ENCODE peak calls at places on chromosomes 11 and 22, in four cellular contexts. J, O, G and U are unnamed samples.

GRCh38 chr11:44226472-44226871 is 83.5 kb downstream of the ALX4 start:
- DNase-seq in J (no peak), O (no peak), G (no peak), U (no peak)

GRCh38 chr11:48078661-48079060 is 98.3 kb downstream of the PTPRJ start:
- DNase-seq in J (no peak), O (peak; percentile 19), G (no peak), U (no peak)

GRCh38 chr11:2578006-2578933 is 121.5 kb downstream of the KCNQ1OT1 start:
- DNase-seq in J (no peak), O (no peak), G (no peak), U (no peak)

GRCh38 chr22:23269441-23270211 is 89.3 kb downstream of the BCR start:
- DNase-seq in J (no peak), O (no peak), G (no peak), U (no peak)

GRCh38 chr22:45208993-45209838 is 31.5 kb downstream of the KIAA0930 start:
- DNase-seq in J (no peak), O (peak; percentile 91), G (no peak), U (no peak)

GRCh38 chr11:108559340-108559739 is 34.2 kb downstream of the EXPH5 start:
- DNase-seq in J (no peak), O (peak; percentile 76), G (no peak), U (no peak)

GRCh38 chr11:110092577-110093406 is at the start of gene ZC3H12C:
- DNase-seq in J (peak; percentile 83), O (peak; percentile 90), G (peak; percentile 77), U (peak; percentile 90)

GRCh38 chr11:121965330-121965729 is 150.7 kb downstream of the BLID start:
- DNase-seq in J (no peak), O (peak; percentile 74), G (no peak), U (no peak)

GRCh38 chr11:10379433-10379832 is 74.6 kb downstream of the ADM start:
- DNase-seq in J (no peak), O (peak; percentile 81), G (no peak), U (no peak)

GRCh38 chr11:18192988-18193387 is 20.4 kb downstream of the MRGPRX4 start:
- DNase-seq in J (no peak), O (no peak), G (no peak), U (no peak)

GRCh38 chr11:65083834-65084597 is at the start of the genes CDCA5 and ZFPL1:
- DNase-seq in J (peak; percentile 93), O (peak; percentile 94), G (peak; percentile 91), U (peak; percentile 93)
- TF ChIP-seq POLR2A in J (peak; percentile 57), O (peak; percentile 97), G (peak; percentile 49), U (peak; percentile 52)

GRCh38 chr22:49953680-49954344 is 6.8 kb upstream of the PIM3 start:
- DNase-seq in J (no peak), O (no peak), G (no peak), U (no peak)
- H3K27me3 ChIP-seq in J (no peaks in the 10 kb centered on the region), O (no peaks in the 10 kb centered on the region), G (no peaks in the 10 kb centered on the region), U (no peaks in the 10 kb centered on the region)

DNA sequence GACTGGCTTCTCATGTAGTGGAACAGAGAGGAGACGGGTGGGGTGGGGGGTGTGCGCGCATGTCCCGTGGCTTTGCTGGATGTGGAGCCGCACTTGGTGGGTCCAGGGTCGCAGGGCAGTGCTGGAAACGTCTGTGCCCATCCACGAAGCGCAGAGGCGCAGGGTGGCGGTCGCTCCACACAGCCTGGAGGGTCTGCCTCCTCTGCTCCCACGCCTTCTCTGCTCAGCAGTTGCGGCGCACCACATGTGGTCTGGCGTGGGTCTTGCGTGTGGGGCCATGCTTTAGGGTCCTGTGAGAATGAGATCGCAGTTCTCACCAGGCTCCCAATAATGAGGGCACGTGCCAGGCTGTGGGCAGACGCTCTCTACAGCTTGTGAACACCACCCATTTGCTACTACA is 50.7 kb downstream of the MUC6 start:
- DNase-seq in J (no peak), O (no peak), G (no peak), U (no peak)
- TF ChIP-seq POLR2A in J (no peak), O (no peak), G (no peak), U (no peak)

DNA sequence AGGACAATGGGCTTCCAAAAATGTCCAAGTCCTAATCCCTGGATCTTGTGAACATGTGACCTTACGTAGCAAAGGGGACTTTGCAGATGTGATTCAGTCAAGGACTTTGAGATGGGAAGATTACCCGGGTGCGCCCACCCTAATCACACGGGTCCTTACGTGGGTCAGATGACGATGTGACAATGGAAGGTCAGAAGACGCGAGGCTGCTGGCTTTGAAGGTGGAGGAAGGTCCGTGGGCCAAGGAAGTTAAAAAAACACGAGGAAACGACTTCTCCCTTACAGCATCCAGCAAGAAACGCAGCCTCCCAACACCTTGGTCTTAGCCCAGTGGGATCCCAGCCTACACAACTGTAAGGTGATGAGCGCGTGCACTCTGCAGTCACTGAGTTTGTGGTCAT is 860.1 kb downstream of the TBC1D22A start:
- DNase-seq in J (no peak), O (no peak), G (no peak), U (no peak)
- H3K27me3 ChIP-seq in J (peaks cover 4% of the 10 kb centered on the region), O (no peaks in the 10 kb centered on the region), G (no peaks in the 10 kb centered on the region), U (peaks cover under 1% of the 10 kb centered on the region)

GRCh38 chr22:21736084-21736642 is 569 bp upstream of the YPEL1 start:
- DNase-seq in J (no peak), O (no peak), G (no peak), U (no peak)
- TF ChIP-seq POLR2A in J (no peak), O (no peak), G (no peak), U (no peak)

GRCh38 chr22:20212754-20213699 is 55.1 kb downstream of the RTN4R start:
- DNase-seq in J (no peak), O (no peak), G (no peak), U (no peak)
- H3K27me3 ChIP-seq in J (no peaks in the 10 kb centered on the region), O (peaks cover 10% of the 10 kb centered on the region), G (no peaks in the 10 kb centered on the region), U (no peaks in the 10 kb centered on the region)

DNA sequence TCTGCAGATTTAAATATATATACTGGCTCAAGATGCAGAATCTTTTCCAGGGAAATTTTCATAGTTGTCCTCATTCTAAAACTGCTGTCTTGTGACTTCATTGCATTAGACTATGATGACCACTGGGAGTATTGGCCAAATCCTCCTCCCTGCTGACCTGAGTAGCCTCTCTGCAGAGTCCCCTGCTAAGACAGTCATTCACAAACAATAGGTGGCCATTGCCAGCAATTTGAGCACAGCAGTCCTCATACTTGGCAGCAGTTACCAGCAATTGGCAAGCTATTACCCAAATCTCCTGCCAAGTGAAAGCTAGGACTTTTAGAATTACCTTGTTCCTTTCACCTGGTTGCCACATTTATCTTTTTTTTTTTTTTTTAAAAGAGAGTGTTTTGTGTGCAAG is 325.8 kb downstream of the FAT3 start:
- DNase-seq in J (peak; percentile 39), O (no peak), G (no peak), U (no peak)
- TF ChIP-seq POLR2A in J (no peak), O (no peak), G (no peak), U (no peak)

DNA sequence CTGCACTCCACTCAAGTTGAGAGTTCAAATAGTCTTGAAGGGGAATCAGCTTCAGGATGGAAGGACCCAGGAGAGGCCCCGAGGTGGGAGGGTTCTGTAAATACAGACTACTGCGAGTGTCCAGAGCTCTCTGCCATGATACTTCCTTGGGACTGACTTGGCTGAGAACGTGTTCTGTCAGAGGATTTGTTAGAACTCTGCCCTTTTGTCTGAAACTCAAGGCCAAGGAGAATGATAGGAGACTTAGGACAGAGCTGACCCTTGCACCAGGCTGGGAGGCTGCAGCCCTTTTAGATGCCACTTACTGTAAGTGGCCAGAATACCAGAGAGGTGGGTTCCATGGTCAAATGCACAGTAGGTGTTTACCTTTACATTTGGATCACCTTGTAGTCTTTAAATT is 2.9 kb upstream of the ATF4 start:
- DNase-seq in J (no peak), O (no peak), G (no peak), U (no peak)
- H3K27me3 ChIP-seq in J (no peaks in the 10 kb centered on the region), O (no peaks in the 10 kb centered on the region), G (no peaks in the 10 kb centered on the region), U (no peaks in the 10 kb centered on the region)